ENCODE peak calls at places on chromosome 1, in four cellular contexts. One of them, this sample, is unnamed.

GRCh38 chr1:52033190-52034049 is at the start of gene KTI12:
- DNase-seq in omental fat pad: peak
- DNase-seq in H54: peak
- DNase-seq in H9: peak
- DNase-seq in this sample: peak

GRCh38 chr1:64242895-64243756 is 39.7 kb downstream of the UBE2U start:
- DNase-seq in omental fat pad: no peak
- DNase-seq in H54: no peak
- DNase-seq in H9: no peak
- DNase-seq in this sample: no peak

GRCh38 chr1:48061162-48062136 is 64.3 kb upstream of the TRABD2B start:
- DNase-seq in omental fat pad: peak
- DNase-seq in H54: peak
- DNase-seq in H9: peak
- DNase-seq in this sample: peak

GRCh38 chr1:29122662-29122986 is 1.1 kb downstream of the TMEM200B start:
- DNase-seq in omental fat pad: no peak
- DNase-seq in H54: peak
- DNase-seq in H9: no peak
- DNase-seq in this sample: no peak

GRCh38 chr1:1213919-1214599 is at the start of gene TNFRSF4:
- DNase-seq in omental fat pad: no peak
- DNase-seq in H54: no peak
- DNase-seq in H9: no peak
- DNase-seq in this sample: no peak

GRCh38 chr1:10084045-10084444 is 51.3 kb downstream of the UBE4B start:
- DNase-seq in omental fat pad: no peak
- DNase-seq in H54: no peak
- DNase-seq in H9: no peak
- DNase-seq in this sample: no peak

GRCh38 chr1:21896652-21897532 is 40.2 kb downstream of the HSPG2 start:
- DNase-seq in omental fat pad: no peak
- DNase-seq in H54: no peak
- DNase-seq in H9: no peak
- DNase-seq in this sample: peak

GRCh38 chr1:166490437-166490784 is 323.6 kb upstream of the FAM78B start:
- DNase-seq in omental fat pad: no peak
- DNase-seq in H54: no peak
- DNase-seq in H9: no peak
- DNase-seq in this sample: no peak

GRCh38 chr1:219147571-219148019 is 26.1 kb upstream of the LYPLAL1 start:
- DNase-seq in omental fat pad: no peak
- DNase-seq in H54: no peak
- DNase-seq in H9: no peak
- DNase-seq in this sample: no peak

GRCh38 chr1:54981466-54981865 is 1.0 kb downstream of the TMEM61 start:
- DNase-seq in omental fat pad: no peak
- DNase-seq in H54: no peak
- DNase-seq in H9: no peak
- DNase-seq in this sample: no peak

This sample was measured in breast epithelium.